ENCODE peak calls at places on chromosomes 4 and X, in five cellular contexts. X is MM.1S, Z is choroid plexus epithelial cell, E is LNCaP clone FGC, R is GM12878. T is an unnamed sample.

GRCh38 chr4:24594887-24595286 is 10.5 kb upstream of the DHX15 start:
- DNase-seq in X (no peak), Z (peak), E (no peak), R (no peak), T (peak)

GRCh38 chrX:148755111-148755510 is 254.7 kb downstream of the AFF2 start:
- DNase-seq in E (no peak), Z (no peak), R (no peak), X (no peak), T (no peak)

GRCh38 chrX:96432647-96433046 is 252.0 kb upstream of the DIAPH2 start:
- DNase-seq in X (no peak), R (no peak), Z (peak), E (no peak), T (no peak)

GRCh38 chr4:17448689-17449088 is 63.2 kb downstream of the QDPR start:
- DNase-seq in R (no peak), E (no peak), Z (peak), X (peak), T (no peak)

GRCh38 chrX:2449135-2449886 is 51.5 kb downstream of the DHRSX start:
- DNase-seq in X (no peak), R (no peak), Z (no peak), E (no peak), T (no peak)

GRCh38 chr4:6956087-6956433 is 46.4 kb downstream of the TBC1D14 start:
- DNase-seq in Z (no peak), X (no peak), E (no peak), R (no peak), T (no peak)

GRCh38 chr4:17662694-17663093 is 48.3 kb downstream of the MED28 start:
- DNase-seq in R (no peak), X (peak), Z (peak), E (no peak), T (no peak)

GRCh38 chr4:87865960-87866598 is 33.3 kb downstream of the MEPE start:
- DNase-seq in E (peak), X (no peak), Z (peak), R (no peak), T (no peak)

GRCh38 chr4:145285928-145286327 is 105.5 kb upstream of the OTUD4 start:
- DNase-seq in Z (peak), R (no peak), X (no peak), E (no peak), T (no peak)

GRCh38 chr4:121822047-121822446 is 1.6 kb downstream of the CCNA2 start:
- DNase-seq in X (no peak), E (no peak), R (no peak), Z (no peak), T (no peak)

GRCh38 chr4:41644288-41644914 is 104.1 kb downstream of the PHOX2B start:
- DNase-seq in X (no peak), R (no peak), Z (peak), E (no peak), T (peak)

GRCh38 chr4:1628892-1629703 is 55.0 kb downstream of the FAM53A start:
- DNase-seq in R (no peak), X (peak), E (no peak), Z (peak), T (no peak)

GRCh38 chr4:663438-664428 is 10.3 kb downstream of the ATP5ME start:
- DNase-seq in X (no peak), Z (no peak), E (no peak), R (no peak), T (no peak)

GRCh38 chr4:102640669-102641068 is 120.1 kb downstream of the MANBA start:
- DNase-seq in E (no peak), R (no peak), Z (peak), X (no peak), T (peak)

GRCh38 chrX:108397627-108398392 is 40.4 kb downstream of the COL4A6 start:
- DNase-seq in X (no peak), E (no peak), R (no peak), Z (no peak), T (no peak)

GRCh38 chr4:67545996-67546356 is 673 bp upstream of the CENPC start:
- DNase-seq in X (no peak), E (no peak), Z (no peak), R (no peak), T (no peak)

GRCh38 chr4:67555447-67555846 is 3.1 kb upstream of the STAP1 start:
- DNase-seq in E (no peak), X (no peak), Z (no peak), R (no peak), T (no peak)

GRCh38 chr4:67546971-67547370 is 1.7 kb upstream of the CENPC start:
- DNase-seq in X (no peak), Z (peak), E (no peak), R (no peak), T (no peak)

GRCh38 chr4:67549123-67549522 is 3.8 kb upstream of the CENPC start:
- DNase-seq in Z (peak), X (peak), E (peak), R (no peak), T (no peak)

DNA sequence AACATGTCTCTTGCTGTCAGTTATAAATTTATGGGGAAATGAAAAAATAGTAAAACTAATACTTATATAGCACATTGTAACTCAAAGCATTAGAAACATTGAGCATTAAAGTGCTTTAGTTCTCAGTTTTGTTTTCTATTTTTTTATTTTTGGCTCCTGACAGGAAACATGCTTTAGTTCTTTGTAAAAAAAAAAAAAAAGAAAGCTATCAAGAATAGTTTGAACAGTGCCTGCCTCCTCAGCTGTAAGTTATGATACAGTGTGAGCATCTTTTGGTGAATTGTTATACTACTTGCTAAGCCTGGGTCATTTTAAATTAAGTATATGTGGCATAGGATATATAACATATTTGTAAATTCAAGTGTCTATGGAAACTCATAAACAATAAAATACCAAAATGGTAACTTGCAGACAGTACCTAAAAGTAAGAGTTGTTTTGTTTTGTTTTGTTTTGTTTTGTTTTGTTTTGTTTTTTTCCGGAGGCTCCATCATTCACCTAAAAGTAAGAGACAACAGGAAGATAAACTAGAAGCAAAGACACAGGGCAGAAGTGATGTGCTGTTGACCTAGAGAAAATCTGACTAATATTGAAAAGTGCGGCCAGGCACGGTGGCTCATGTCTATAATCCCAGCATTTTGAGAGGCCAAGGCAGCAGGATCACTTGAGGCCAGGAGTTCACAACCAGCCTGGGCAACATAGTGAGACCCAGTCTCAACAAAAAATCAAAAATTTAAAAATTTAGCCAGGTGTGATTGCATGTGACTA is 5.4 kb upstream of the CENPC start:
- DNase-seq in Z (no peak), R (no peak), X (peak), E (no peak), T (no peak)
- H3K4me3 ChIP-seq in Z (no peak), R (no peak), X (peak), E (no peak), T (no peak)

GRCh38 chrX:20433376-20433775 is 166.7 kb upstream of the RPS6KA3 start:
- DNase-seq in E (no peak), R (no peak), X (no peak), Z (peak), T (no peak)

GRCh38 chrX:20431486-20431885 is 164.8 kb upstream of the RPS6KA3 start:
- DNase-seq in R (no peak), E (no peak), Z (no peak), X (no peak), T (no peak)

GRCh38 chrX:20432048-20432447 is 165.3 kb upstream of the RPS6KA3 start:
- DNase-seq in X (no peak), E (no peak), R (no peak), Z (peak), T (peak)

GRCh38 chrX:20435913-20436312 is 169.2 kb upstream of the RPS6KA3 start:
- DNase-seq in Z (no peak), R (no peak), X (no peak), E (no peak), T (no peak)

DNA sequence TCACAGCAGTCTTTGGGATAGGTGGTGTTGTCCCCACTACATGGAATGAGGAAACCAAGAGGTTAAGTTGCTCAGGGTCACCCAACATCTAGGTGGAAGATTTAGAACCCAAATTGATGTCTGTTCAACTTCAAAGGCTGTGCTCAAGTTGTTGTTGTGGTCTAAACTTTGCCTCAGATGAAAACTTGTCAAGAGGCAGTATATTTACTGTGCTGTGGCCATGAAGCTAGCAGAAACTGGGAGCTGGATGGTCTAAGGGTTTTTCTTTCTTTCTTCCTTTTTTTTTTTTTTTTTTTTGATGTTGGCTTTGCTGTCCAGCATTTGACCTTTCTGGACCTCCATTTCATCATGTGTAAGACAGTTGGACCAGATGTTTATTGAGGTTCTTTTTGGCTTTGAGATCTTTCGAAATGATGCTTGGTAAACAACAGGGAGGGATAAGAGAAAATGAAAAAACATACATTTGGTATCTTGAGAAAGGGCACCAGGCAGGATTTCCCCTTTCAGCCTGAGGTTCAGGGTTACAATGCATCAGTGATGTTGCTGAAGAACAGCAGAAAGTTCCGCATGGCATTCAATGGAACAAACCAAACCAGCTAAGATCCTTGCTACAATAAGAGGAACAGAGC is 166.2 kb upstream of the RPS6KA3 start:
- DNase-seq in E (no peak), Z (peak), X (no peak), R (no peak), T (no peak)
- TF ChIP-seq CTCF in E (no peak), Z (no peak), X (no peak), R (no peak), T (no peak)

DNA sequence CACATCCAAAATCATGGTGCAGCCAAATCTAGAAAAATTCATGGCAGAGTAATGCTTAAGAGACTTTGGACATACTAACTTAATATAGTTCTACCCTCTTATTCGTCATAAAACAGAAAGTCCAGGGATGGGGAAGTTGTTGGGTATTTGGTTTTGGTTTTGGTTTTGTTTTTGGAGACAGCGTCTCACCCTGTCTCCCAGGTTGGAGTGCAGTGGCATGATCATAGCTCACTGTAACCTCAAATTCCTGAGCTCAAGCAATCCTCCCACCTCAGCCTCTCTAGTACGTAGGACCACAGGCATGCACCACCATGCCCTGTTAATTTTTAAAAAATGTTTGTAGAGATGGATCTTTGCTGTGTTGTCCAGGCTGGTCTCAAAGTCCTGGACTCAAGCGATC is 271.8 kb upstream of the TENM3 start:
- DNase-seq in Z (no peak), E (no peak), R (no peak), X (peak), T (no peak)
- H3K4me3 ChIP-seq in Z (no peak), E (no peak), R (no peak), X (peak), T (no peak)

GRCh38 chrX:115968436-115969252 is 201.9 kb upstream of the AGTR2 start:
- DNase-seq in R (no peak), E (no peak), X (peak), Z (peak), T (no peak)
- TF ChIP-seq CTCF in R (no peak), E (no peak), X (no peak), Z (no peak), T (peak)

DNA sequence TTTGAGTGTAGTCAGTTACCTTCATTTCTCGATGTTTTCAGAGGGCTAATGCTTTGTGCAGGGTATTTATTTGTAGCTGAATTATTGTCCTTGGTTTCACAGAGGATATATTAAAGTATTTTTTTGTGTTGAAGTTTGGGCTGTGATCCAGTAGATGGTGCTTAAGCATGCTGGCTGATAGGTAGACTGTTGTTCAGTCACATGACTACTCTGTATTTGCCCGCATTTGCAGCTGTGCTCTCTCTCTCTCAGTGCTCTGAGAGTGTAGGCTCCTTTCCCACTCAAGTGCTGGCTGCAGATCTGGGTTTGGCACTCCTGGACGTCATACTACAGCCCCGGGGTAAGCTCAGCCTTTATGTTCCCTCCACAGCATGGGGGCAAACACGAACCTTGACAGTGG is 21.7 kb downstream of the RAB40AL start:
- DNase-seq in Z (peak), R (no peak), E (no peak), X (peak), T (no peak)
- H3K4me3 ChIP-seq in Z (no peak), R (no peak), E (no peak), X (no peak), T (no peak)

DNA sequence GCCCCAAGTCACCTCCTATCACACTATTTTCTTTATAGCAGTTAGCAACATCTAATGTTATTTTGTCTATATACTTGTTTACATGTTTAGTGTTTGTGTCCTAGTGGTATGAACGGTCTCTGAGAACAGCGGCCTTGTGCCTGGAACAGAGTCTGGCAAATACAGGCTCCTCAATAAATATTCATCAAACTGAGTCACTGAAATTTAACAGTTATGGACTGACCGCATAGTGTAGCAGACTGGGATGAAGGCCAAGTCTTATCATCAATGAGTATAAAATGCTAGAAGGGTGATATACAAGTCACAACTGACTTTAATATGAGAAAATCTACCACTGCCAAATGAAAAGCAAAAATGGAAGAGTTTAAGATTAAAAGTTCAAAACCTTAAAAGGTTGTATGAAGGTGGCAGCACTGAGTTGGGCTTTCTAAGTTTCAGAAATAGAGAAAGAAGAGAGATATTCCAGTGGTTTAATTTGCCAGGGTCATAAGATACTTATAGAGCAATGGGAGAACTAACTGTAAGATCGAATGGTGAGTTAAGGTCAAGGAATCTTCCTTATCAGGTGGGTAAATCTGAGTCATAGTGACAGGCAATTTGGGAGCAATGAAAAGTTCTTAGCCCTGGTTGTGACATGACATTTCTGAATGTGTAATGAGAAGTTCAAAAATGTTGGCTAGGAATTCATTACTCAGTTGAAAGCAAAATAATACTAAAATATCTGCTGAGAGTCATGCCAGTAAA is 34.9 kb downstream of the ELOVL6 start:
- DNase-seq in R (no peak), Z (peak), E (no peak), X (no peak), T (peak)
- TF ChIP-seq CTCF in R (no peak), Z (peak), E (no peak), X (no peak), T (peak)

GRCh38 chr4:112279025-112279881 is 6.5 kb downstream of the TIFA start:
- DNase-seq in Z (peak), X (peak), E (no peak), R (no peak), T (no peak)
- H3K4me3 ChIP-seq in Z (no peak), X (peak), E (no peak), R (peak), T (no peak)

T was measured in astrocyte of the cerebellum.